ENCODE peak calls at places on chromosomes 3 and 15, in six cellular contexts. U is GM12878, K is HepG2, D is HCT116, S is H1, I is K562. L is an unnamed sample.

GRCh38 chr3:126552688-126553283 is 5.9 kb downstream of the C3orf22 start:
- DNase-seq in S (no peak), I (no peak), K (no peak), D (no peak), U (no peak), L (no peak)

GRCh38 chr15:79815468-79815867 is 81.3 kb downstream of the MTHFS start:
- DNase-seq in K (no peak), S (no peak), U (no peak), D (no peak), I (no peak), L (no peak)

GRCh38 chr3:134699721-134700120 is 48.9 kb upstream of the KY start:
- DNase-seq in I (no peak), U (no peak), D (no peak), S (no peak), K (no peak), L (no peak)

GRCh38 chr3:64354221-64354620 is 129.0 kb upstream of the PRICKLE2 start:
- DNase-seq in S (no peak), D (no peak), K (no peak), U (no peak), I (no peak), L (no peak)

GRCh38 chr15:65028921-65029735 is at the start of gene MTFMT:
- DNase-seq in U (no peak), D (peak; percentile 53), I (peak; percentile 99), S (no peak), K (peak; percentile 68), L (no peak)

GRCh38 chr3:133469140-133469731 is 69.4 kb downstream of the BFSP2 start:
- DNase-seq in I (no peak), D (no peak), U (no peak), K (peak; percentile 91), S (no peak), L (no peak)

GRCh38 chr3:43330981-43331380 is 44.6 kb downstream of the SNRK start:
- DNase-seq in S (no peak), K (no peak), I (no peak), U (no peak), D (no peak), L (no peak)

GRCh38 chr3:105367063-105367405 is 325 bp downstream of the ALCAM start:
- DNase-seq in I (no peak), S (no peak), K (no peak), D (no peak), U (no peak), L (no peak)

GRCh38 chr3:197542741-197543454 is 12.9 kb downstream of the BDH1 start:
- DNase-seq in I (no peak), K (no peak), D (no peak), S (no peak), U (no peak), L (no peak)

GRCh38 chr3:13352621-13353131 is 67.4 kb downstream of the NUP210 start:
- DNase-seq in U (no peak), S (no peak), I (peak; percentile 93), D (no peak), K (no peak), L (no peak)

GRCh38 chr3:16485024-16485992 is 28.2 kb downstream of the RFTN1 start:
- DNase-seq in K (no peak), D (no peak), U (no peak), I (no peak), S (no peak), L (no peak)

GRCh38 chr15:89364341-89364740 is 29.7 kb upstream of the POLG start:
- DNase-seq in K (no peak), S (no peak), U (no peak), D (no peak), I (no peak), L (no peak)

GRCh38 chr15:64622410-64623260 is 152.8 kb downstream of the RBPMS2 start:
- DNase-seq in S (no peak), D (no peak), I (no peak), U (peak; percentile 96), K (no peak), L (no peak)

GRCh38 chr3:84958495-84959469 is at the start of gene CADM2:
- DNase-seq in U (no peak), S (peak; percentile 91), D (no peak), K (peak; percentile 76), I (peak; percentile 90), L (no peak)

GRCh38 chr3:77577264-77577663 is 537.4 kb downstream of the ROBO2 start:
- DNase-seq in D (no peak), S (no peak), K (no peak), I (no peak), U (no peak), L (no peak)

GRCh38 chr3:72847282-72847681 is 963 bp downstream of the SHQ1 start:
- DNase-seq in K (no peak), S (no peak), U (no peak), D (no peak), I (no peak), L (no peak)

GRCh38 chr3:160673188-160673587 is 3.8 kb upstream of the ARL14 start:
- DNase-seq in K (no peak), D (no peak), U (no peak), I (no peak), S (no peak), L (no peak)

GRCh38 chr15:78604420-78604819 is 16.4 kb downstream of the CHRNA3 start:
- DNase-seq in S (no peak), D (no peak), I (no peak), U (no peak), K (no peak), L (no peak)

GRCh38 chr15:46296797-46297196 is 662.0 kb downstream of the SQOR start:
- DNase-seq in I (no peak), K (no peak), U (no peak), D (no peak), S (no peak), L (no peak)

GRCh38 chr3:169668957-169669681 is 5.6 kb upstream of the MECOM start:
- DNase-seq in I (peak; percentile 43), S (no peak), D (peak; percentile 38), K (peak; percentile 29), U (no peak), L (no peak)

GRCh38 chr15:73171711-73172110 is 119.4 kb downstream of the NEO1 start:
- DNase-seq in K (no peak), D (no peak), S (no peak), I (no peak), U (no peak), L (no peak)

GRCh38 chr3:14369675-14370669 is 32.4 kb upstream of the SLC6A6 start:
- DNase-seq in D (peak; percentile 61), I (no peak), S (peak; percentile 39), K (peak; percentile 41), U (no peak), L (no peak)

GRCh38 chr3:14370719-14371572 is 31.5 kb upstream of the SLC6A6 start:
- DNase-seq in S (no peak), U (no peak), K (no peak), D (no peak), I (no peak), L (no peak)

GRCh38 chr3:14372587-14372986 is 29.8 kb upstream of the SLC6A6 start:
- DNase-seq in K (no peak), S (no peak), D (no peak), I (no peak), U (no peak), L (no peak)

GRCh38 chr3:14373753-14374376 is 28.5 kb upstream of the SLC6A6 start:
- DNase-seq in I (no peak), S (no peak), D (no peak), U (no peak), K (no peak), L (no peak)

GRCh38 chr3:14371573-14372474 is 30.6 kb upstream of the SLC6A6 start:
- DNase-seq in U (no peak), K (peak; percentile 76), S (no peak), I (peak; percentile 93), D (peak; percentile 88), L (no peak)
- TF ChIP-seq POLR2AphosphoS5 in U (no peak), K (no peak), S (no peak), I (no peak), D (peak; percentile 58), L (no peak)

DNA sequence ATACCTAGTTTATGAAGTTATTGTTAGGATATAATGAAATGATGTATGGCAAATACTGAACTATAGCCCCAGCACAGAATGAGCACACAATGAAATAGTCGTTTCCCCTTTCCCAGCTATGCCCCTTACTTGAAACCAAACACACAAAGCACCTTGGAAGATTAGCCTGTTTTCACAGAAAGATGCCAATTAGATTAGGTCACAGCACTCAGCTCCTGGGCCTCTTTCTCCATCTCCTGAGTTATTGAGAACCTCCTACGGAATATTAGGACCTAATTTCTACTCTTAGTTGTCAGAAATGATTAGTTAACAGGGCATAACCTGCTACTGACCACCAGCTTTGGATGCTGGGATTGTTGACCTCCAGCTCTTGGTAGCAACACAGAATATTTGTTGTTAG is 269.4 kb upstream of the ROPN1 start:
- DNase-seq in I (no peak), U (no peak), S (no peak), D (no peak), K (no peak), L (no peak)
- H3K9ac ChIP-seq in I (no peak overlapping the region), U (no peak overlapping the region), S (no peak overlapping the region), D (no peak overlapping the region), K (no peak overlapping the region), L (no peak overlapping the region)

GRCh38 chr3:186414735-186415419 is 52.8 kb upstream of the DGKG start:
- DNase-seq in U (no peak), S (no peak), K (no peak), I (no peak), D (no peak), L (no peak)
- H3K27ac ChIP-seq in U (no peak overlapping the region), S (no peak overlapping the region), K (no peak overlapping the region), I (no peak overlapping the region), D (no peak overlapping the region), L (no peak overlapping the region)

DNA sequence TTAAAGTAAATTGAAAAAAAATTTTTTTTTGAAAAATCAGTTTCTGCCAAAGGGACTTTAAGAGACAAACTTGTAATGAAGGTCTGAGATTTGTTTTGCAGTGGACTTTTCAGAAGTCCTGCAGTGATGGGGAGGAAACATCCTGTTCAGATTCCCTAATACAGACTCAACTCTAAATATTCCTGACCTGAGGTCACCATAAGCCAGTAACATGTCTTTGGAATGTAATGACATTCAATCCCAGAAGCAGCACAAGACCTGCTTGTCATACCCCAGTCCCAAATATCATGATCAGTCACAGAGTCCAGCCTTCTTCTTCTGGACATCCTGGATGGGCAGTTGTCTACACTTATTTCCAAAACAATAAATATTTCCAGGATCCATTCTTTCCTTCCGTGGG is 53.6 kb downstream of the TMEM39A start:
- DNase-seq in D (no peak), U (no peak), I (no peak), K (no peak), S (no peak), L (no peak)
- TF ChIP-seq POLR2AphosphoS5 in D (no peak), U (no peak), I (no peak), K (no peak), S (no peak), L (no peak)

L was measured in SK-N-MC.